ENCODE peak calls at places on chromosomes 12 and 14, in ten cellular contexts. W is HFFc6, L is T-helper 2 cell, U is NCI-H748 treated with DMSO at 0.1 percent for 48 hours, R is lower lobe of right lung, O is astrocyte of the cerebellum, G is glomerular endothelial cell, C is mesothelial cell of epicardium, J is activated T-cell treated with anti-CD3 and anti-CD28 coated beads for 48 hours, B is fibroblast of lung. X is an unnamed sample.

GRCh38 chr12:112664569-112664968 is 127.0 kb upstream of the RPH3A start:
- DNase-seq in W (no peak), L (no peak), U (no peak), R (no peak), O (no peak), G (no peak), C (peak; percentile 61), J (no peak), B (no peak), X (peak; percentile 44)

GRCh38 chr12:88844426-88844825 is 264.2 kb upstream of the KITLG start:
- DNase-seq in W (no peak), L (no peak), U (no peak), R (no peak), O (no peak), G (no peak), C (no peak), J (no peak), B (no peak), X (no peak)

GRCh38 chr12:50221228-50222008 is 54.2 kb upstream of the CERS5 start:
- DNase-seq in W (peak; percentile 68), L (no peak), U (no peak), R (no peak), O (peak; percentile 82), G (no peak), C (no peak), J (no peak), B (peak; percentile 96), X (peak; percentile 74)

GRCh38 chr12:39905152-39905551 is 200.7 kb downstream of the SLC2A13 start:
- DNase-seq in W (peak; percentile 9), L (no peak), U (no peak), R (no peak), O (peak; percentile 1), G (no peak), C (no peak), J (no peak), B (peak; percentile 39), X (peak; percentile 46)

GRCh38 chr12:118773956-118774723 is 207.2 kb upstream of the SRRM4 start:
- DNase-seq in W (no peak), L (no peak), U (peak; percentile 97), R (no peak), O (no peak), G (no peak), C (no peak), J (no peak), B (no peak), X (no peak)

GRCh38 chr14:23559010-23559920 is 3.2 kb downstream of the THTPA start:
- DNase-seq in W (peak; percentile 48), L (peak; percentile 56), U (no peak), R (peak; percentile 74), O (no peak), G (no peak), C (peak; percentile 75), J (peak; percentile 67), B (peak; percentile 59), X (peak; percentile 75)

GRCh38 chr14:61145258-61145902 is 135.8 kb downstream of the TMEM30B start:
- DNase-seq in W (peak; percentile 89), L (no peak), U (peak; percentile 92), R (no peak), O (peak; percentile 77), G (no peak), C (no peak), J (no peak), B (peak; percentile 99), X (peak; percentile 77)

GRCh38 chr12:62744551-62744950 is 190.4 kb downstream of the PPM1H start:
- DNase-seq in W (no peak), L (no peak), U (no peak), R (peak; percentile 52), O (no peak), G (no peak), C (no peak), J (no peak), B (no peak), X (peak; percentile 24)

GRCh38 chr12:39620664-39621658 is 1.4 kb upstream of the ABCD2 start:
- DNase-seq in W (no peak), L (peak; percentile 35), U (no peak), R (no peak), O (no peak), G (no peak), C (no peak), J (peak; percentile 58), B (peak; percentile 5), X (peak; percentile 16)

GRCh38 chr12:106941481-106942156 is 14.1 kb upstream of the TMEM263 start:
- DNase-seq in W (no peak), L (no peak), U (no peak), R (no peak), O (no peak), G (no peak), C (no peak), J (no peak), B (no peak), X (no peak)

GRCh38 chr12:93813972-93814821 is 137.0 kb downstream of the CRADD start:
- DNase-seq in W (no peak), L (no peak), U (no peak), R (peak; percentile 74), O (no peak), G (no peak), C (no peak), J (no peak), B (peak; percentile 99), X (peak; percentile 74)

GRCh38 chr12:4961311-4961710 is 51.6 kb downstream of the KCNA1 start:
- DNase-seq in W (no peak), L (no peak), U (no peak), R (no peak), O (no peak), G (no peak), C (no peak), J (no peak), B (no peak), X (no peak)

GRCh38 chr12:104720346-104721064 is 237.6 kb downstream of the SLC41A2 start:
- DNase-seq in W (no peak), L (peak; percentile 41), U (no peak), R (no peak), O (peak; percentile 85), G (no peak), C (no peak), J (peak; percentile 46), B (peak; percentile 68), X (peak; percentile 70)

GRCh38 chr12:80230068-80230467 is 130.7 kb downstream of the OTOGL start:
- DNase-seq in W (no peak), L (no peak), U (no peak), R (no peak), O (peak; percentile 84), G (no peak), C (no peak), J (no peak), B (no peak), X (peak; percentile 75)

GRCh38 chr12:89256060-89256459 is 96.2 kb downstream of the DUSP6 start:
- DNase-seq in W (no peak), L (no peak), U (no peak), R (no peak), O (no peak), G (no peak), C (no peak), J (no peak), B (no peak), X (no peak)